ENCODE peak calls at places on chromosomes 16 and 17, in five cellular contexts. W, J, P, D and V are unnamed samples.

GRCh38 chr16:89412811-89413210 is 77.5 kb downstream of the ANKRD11 start:
- DNase-seq in W (no peak), J (peak), P (no peak), D (no peak), V (no peak)

GRCh38 chr17:36994438-36994837 is 45.7 kb downstream of the AATF start:
- DNase-seq in P (no peak), D (no peak), J (no peak), W (no peak), V (peak)

GRCh38 chr17:77875881-77876509 is 82.5 kb upstream of the TNRC6C start:
- DNase-seq in W (no peak), J (no peak), P (no peak), D (no peak), V (no peak)

GRCh38 chr16:63145411-63145810 is 1109.2 kb upstream of the CDH8 start:
- DNase-seq in J (no peak), D (no peak), W (no peak), P (no peak), V (no peak)

GRCh38 chr17:39209317-39210092 is 9.4 kb downstream of the RPL19 start:
- DNase-seq in W (peak), P (no peak), D (peak), J (peak), V (peak)

GRCh38 chr16:85765767-85766166 is 14.9 kb upstream of the C16orf74 start:
- DNase-seq in P (no peak), D (no peak), J (no peak), W (no peak), V (no peak)

GRCh38 chr17:39618252-39618913 is 8.4 kb upstream of the PPP1R1B start:
- DNase-seq in P (no peak), D (no peak), W (no peak), J (no peak), V (no peak)

GRCh38 chr17:78322858-78323455 is 36.9 kb downstream of the SOCS3 start:
- DNase-seq in W (peak), P (no peak), J (no peak), D (no peak), V (no peak)

GRCh38 chr17:41863074-41863843 is 2.0 kb downstream of the KLHL11 start:
- DNase-seq in P (no peak), D (no peak), W (no peak), J (no peak), V (no peak)

GRCh38 chr16:8880839-8881510 is 1.2 kb upstream of the LITAFD start:
- DNase-seq in W (no peak), P (no peak), D (no peak), J (no peak), V (no peak)

GRCh38 chr16:54846761-54847160 is 83.9 kb upstream of the IRX5 start:
- DNase-seq in D (no peak), W (no peak), P (no peak), J (peak), V (no peak)

GRCh38 chr16:89798832-89799370 is 17.5 kb downstream of the FANCA start:
- DNase-seq in D (no peak), W (no peak), J (peak), P (no peak), V (no peak)

GRCh38 chr17:15232517-15232915 is 32.6 kb downstream of the PMP22 start:
- DNase-seq in D (no peak), J (peak), P (no peak), W (peak), V (no peak)

GRCh38 chr16:58615280-58615679 is 14.3 kb downstream of the CNOT1 start:
- DNase-seq in J (no peak), D (no peak), P (no peak), W (peak), V (peak)

GRCh38 chr17:81481815-81482505 is 30.6 kb downstream of the ACTG1 start:
- DNase-seq in P (no peak), W (no peak), J (no peak), D (no peak), V (no peak)

GRCh38 chr17:59432657-59433056 is 101.2 kb downstream of the YPEL2 start:
- DNase-seq in P (no peak), J (no peak), D (no peak), W (no peak), V (no peak)

GRCh38 chr16:75064403-75065148 is 52.0 kb downstream of the LDHD start:
- DNase-seq in P (no peak), W (no peak), J (no peak), D (no peak), V (no peak)

GRCh38 chr17:75626496-75627038 is 6.7 kb upstream of the SMIM5 start:
- DNase-seq in J (no peak), D (no peak), P (no peak), W (no peak), V (no peak)

GRCh38 chr16:89319883-89320716 is 102.6 kb downstream of the ZNF778 start:
- DNase-seq in D (peak), W (peak), P (no peak), J (peak), V (peak)

DNA sequence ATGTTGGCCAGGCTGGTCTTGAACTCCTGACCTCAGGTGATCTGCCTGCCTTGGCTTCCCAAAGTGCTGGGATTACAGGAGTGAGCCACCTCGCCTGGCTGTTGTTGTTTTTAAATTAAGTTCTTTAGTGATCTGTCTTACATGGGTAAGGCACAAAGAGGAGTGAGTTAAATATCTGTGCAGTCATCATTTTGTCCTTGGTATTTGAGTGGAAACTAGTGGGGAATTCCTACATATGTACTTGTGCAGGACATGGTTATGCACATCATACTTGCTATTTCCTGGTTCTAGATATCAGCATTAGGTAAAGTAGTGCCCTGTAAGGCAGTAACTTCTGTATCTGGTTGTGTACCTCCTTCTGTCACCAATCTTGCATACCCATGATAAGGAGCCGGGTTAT is 3.7 kb downstream of the KPNB1 start:
- DNase-seq in P (no peak), W (no peak), D (no peak), J (no peak), V (no peak)
- H3K4me3 ChIP-seq in P (no peak), W (no peak), D (no peak), J (no peak), V (no peak)

DNA sequence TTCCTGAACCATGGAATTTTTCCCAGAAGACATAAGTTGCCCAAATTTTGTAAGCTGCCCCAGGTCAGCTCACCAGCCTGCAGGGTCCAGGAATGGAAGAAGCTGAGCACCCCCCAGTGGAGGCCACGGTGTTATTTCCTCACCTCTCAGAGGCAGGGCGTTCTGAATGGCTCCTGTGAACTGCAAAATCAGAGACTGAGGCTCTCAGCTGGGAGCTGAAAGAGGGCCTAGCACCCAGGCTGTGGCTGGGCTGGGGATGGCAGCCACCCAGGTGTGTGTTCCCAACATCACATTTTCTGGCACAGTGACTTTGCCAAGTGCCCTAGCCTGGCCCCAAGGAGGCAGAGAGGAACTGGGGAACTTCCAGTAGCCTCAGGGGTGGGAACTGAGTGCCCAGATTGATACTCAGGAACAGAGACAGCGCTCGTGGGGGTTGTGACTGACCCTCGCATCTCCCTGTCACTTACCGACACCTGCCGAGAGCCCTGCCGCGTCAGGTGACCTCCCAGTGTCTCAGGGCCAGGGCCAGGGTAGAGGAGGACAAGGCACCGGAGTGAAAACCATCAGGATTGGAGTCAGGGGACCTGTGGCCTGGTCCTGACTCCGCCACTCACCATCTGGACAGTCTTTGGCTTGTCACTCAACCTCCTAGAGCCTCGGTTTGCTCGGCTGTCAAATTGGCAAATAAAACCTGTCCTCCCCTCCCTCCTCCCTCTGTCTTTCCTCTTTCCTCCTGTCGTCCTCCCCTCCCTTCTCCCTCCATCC is 11.3 kb downstream of the CACNG4 start:
- DNase-seq in J (no peak), P (no peak), W (no peak), D (no peak), V (no peak)
- TF ChIP-seq CTCF in J (peak), P (peak), W (no peak), D (no peak), V (no peak)

DNA sequence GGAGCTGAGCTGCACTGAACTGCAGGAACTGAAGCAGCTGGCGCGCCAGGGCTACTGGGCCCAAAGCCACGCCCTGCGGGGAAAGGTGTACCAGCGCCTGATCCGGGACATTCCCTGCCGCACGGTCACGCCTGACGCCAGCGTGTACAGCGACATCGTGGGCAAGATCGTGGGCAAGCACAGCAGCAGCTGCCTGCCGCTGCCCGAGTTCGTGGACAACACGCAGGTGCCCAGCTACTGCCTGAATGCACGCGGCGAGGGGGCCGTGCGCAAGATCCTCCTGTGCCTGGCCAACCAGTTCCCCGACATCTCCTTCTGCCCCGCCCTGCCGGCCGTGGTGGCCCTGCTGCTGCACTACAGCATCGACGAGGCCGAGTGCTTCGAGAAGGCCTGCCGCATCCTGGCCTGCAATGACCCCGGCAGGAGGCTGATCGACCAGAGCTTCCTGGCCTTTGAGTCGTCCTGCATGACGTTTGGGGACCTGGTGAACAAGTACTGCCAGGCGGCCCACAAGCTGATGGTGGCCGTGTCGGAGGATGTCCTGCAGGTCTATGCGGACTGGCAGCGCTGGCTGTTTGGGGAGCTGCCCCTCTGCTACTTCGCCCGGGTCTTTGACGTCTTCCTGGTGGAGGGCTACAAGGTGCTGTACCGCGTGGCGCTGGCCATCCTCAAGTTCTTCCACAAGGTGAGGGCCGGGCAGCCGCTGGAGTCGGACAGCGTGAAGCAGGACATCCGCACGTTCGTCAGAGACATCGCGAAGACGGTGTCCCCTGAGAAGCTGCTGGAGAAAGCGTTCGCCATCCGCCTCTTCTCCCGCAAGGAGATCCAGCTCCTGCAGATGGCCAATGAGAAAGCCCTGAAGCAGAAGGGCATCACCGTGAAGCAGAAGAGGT is 17.3 kb upstream of the ATP6V0C start:
- DNase-seq in D (no peak), W (no peak), P (no peak), J (no peak), V (no peak)
- H3K4me3 ChIP-seq in D (no peak), W (no peak), P (no peak), J (no peak), V (no peak)

GRCh38 chr16:79331064-79331463 is 269.5 kb downstream of the MAF start:
- DNase-seq in J (no peak), W (no peak), D (no peak), P (no peak), V (no peak)

GRCh38 chr16:79337906-79338305 is 262.6 kb downstream of the MAF start:
- DNase-seq in W (no peak), P (no peak), D (no peak), J (no peak), V (no peak)

GRCh38 chr16:79336437-79337229 is 263.9 kb downstream of the MAF start:
- DNase-seq in D (no peak), P (no peak), W (no peak), J (no peak), V (no peak)

GRCh38 chr16:79329967-79330366 is 270.6 kb downstream of the MAF start:
- DNase-seq in J (no peak), W (no peak), P (no peak), D (no peak), V (no peak)

DNA sequence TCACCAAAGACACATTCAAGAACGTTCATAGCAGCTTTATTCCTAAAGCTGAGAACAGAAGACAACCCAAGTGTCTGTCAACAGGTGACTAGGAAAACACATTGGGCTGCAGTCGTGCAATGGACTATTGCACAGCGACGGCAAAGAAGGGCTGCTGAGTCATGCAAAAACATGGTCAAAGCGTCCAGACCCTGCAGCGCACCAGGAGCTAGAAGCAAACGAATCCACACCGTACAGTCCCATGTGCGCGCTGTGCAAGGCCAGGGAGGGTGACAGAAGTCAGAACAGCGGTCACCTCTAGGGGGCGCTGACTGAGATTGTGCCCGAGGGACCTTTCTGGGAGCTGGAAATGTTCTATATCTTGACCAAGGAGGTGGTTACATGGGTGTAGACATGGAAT is 266.4 kb downstream of the MAF start:
- DNase-seq in W (no peak), P (no peak), D (no peak), J (peak), V (no peak)
- TF ChIP-seq CTCF in W (no peak), P (peak), D (no peak), J (no peak), V (no peak)